ENCODE peak calls at places on chromosome 18, in eight cellular contexts. H, Z, W, M, C, P, F and E are unnamed samples.

GRCh38 chr18:13570216-13570615 is 156.1 kb downstream of the FAM210A start:
- DNase-seq in H (no peak), Z (no peak), W (no peak), M (no peak), C (no peak), P (no peak), F (no peak), E (no peak)

GRCh38 chr18:8654482-8655451 is 45.5 kb downstream of the RAB12 start:
- DNase-seq in H (no peak), Z (no peak), W (no peak), M (peak; percentile 52), C (peak; percentile 63), P (no peak), F (no peak), E (no peak)

GRCh38 chr18:8801263-8801901 is 96.0 kb downstream of the MTCL1 start:
- DNase-seq in H (no peak), Z (no peak), W (no peak), M (peak; percentile 63), C (no peak), P (peak; percentile 89), F (no peak), E (no peak)

GRCh38 chr18:57748770-57749603 is 54.1 kb downstream of the ATP8B1 start:
- DNase-seq in H (no peak), Z (peak; percentile 47), W (no peak), M (no peak), C (no peak), P (no peak), F (no peak), E (no peak)

GRCh38 chr18:48784654-48785053 is 166.1 kb downstream of the SMAD7 start:
- DNase-seq in H (no peak), Z (no peak), W (peak; percentile 21), M (no peak), C (no peak), P (no peak), F (no peak), E (no peak)

GRCh38 chr18:35095983-35096676 is 54.9 kb downstream of the MAPRE2 start:
- DNase-seq in H (no peak), Z (peak; percentile 21), W (no peak), M (no peak), C (no peak), P (no peak), F (no peak), E (no peak)

GRCh38 chr18:46243095-46243494 is 138.9 kb downstream of the HAUS1 start:
- DNase-seq in H (no peak), Z (no peak), W (no peak), M (no peak), C (no peak), P (no peak), F (no peak), E (no peak)

GRCh38 chr18:23032030-23032582 is 99.0 kb downstream of the RBBP8 start:
- DNase-seq in H (no peak), Z (peak; percentile 76), W (no peak), M (peak; percentile 79), C (no peak), P (peak; percentile 58), F (no peak), E (no peak)

GRCh38 chr18:13983506-13983905 is 68.2 kb upstream of the MC2R start:
- DNase-seq in H (no peak), Z (no peak), W (no peak), M (no peak), C (no peak), P (no peak), F (no peak), E (no peak)

GRCh38 chr18:41972067-41973000 is 17.3 kb downstream of the PIK3C3 start:
- DNase-seq in H (no peak), Z (no peak), W (no peak), M (no peak), C (no peak), P (no peak), F (no peak), E (no peak)

GRCh38 chr18:78519394-78520062 is 460.1 kb upstream of the SALL3 start:
- DNase-seq in H (no peak), Z (no peak), W (no peak), M (no peak), C (no peak), P (no peak), F (no peak), E (no peak)

GRCh38 chr18:52422985-52423601 is 83.1 kb downstream of the DCC start:
- DNase-seq in H (no peak), Z (no peak), W (no peak), M (no peak), C (peak; percentile 16), P (no peak), F (no peak), E (no peak)

GRCh38 chr18:78659748-78660147 is 319.9 kb upstream of the SALL3 start:
- DNase-seq in H (no peak), Z (no peak), W (no peak), M (no peak), C (no peak), P (no peak), F (peak; percentile 73), E (no peak)

GRCh38 chr18:7760967-7761946 is 194.1 kb downstream of the PTPRM start:
- DNase-seq in H (no peak), Z (no peak), W (no peak), M (no peak), C (no peak), P (no peak), F (no peak), E (no peak)

GRCh38 chr18:5237723-5238370 is 40.8 kb upstream of the AKAIN1 start:
- DNase-seq in H (peak; percentile 81), Z (peak; percentile 92), W (peak; percentile 90), M (peak; percentile 95), C (peak; percentile 64), P (peak; percentile 53), F (peak; percentile 93), E (peak; percentile 87)

GRCh38 chr18:31574359-31574758 is 17.3 kb upstream of the TTR start:
- DNase-seq in H (no peak), Z (no peak), W (no peak), M (no peak), C (no peak), P (no peak), F (no peak), E (no peak)

GRCh38 chr18:78418379-78418778 is 561.2 kb upstream of the SALL3 start:
- DNase-seq in H (no peak), Z (no peak), W (no peak), M (no peak), C (no peak), P (no peak), F (no peak), E (no peak)

GRCh38 chr18:44536041-44536440 is 144.6 kb upstream of the SETBP1 start:
- DNase-seq in H (no peak), Z (peak; percentile 65), W (no peak), M (peak; percentile 80), C (no peak), P (no peak), F (no peak), E (no peak)

GRCh38 chr18:52465391-52465790 is 125.4 kb downstream of the DCC start:
- DNase-seq in H (no peak), Z (no peak), W (no peak), M (no peak), C (no peak), P (no peak), F (no peak), E (no peak)

GRCh38 chr18:21243041-21243431 is 1.0 kb downstream of the GREB1L start:
- DNase-seq in H (no peak), Z (peak; percentile 47), W (peak; percentile 29), M (peak; percentile 25), C (no peak), P (no peak), F (peak; percentile 53), E (no peak)